ENCODE peak calls at places on chromosomes 7 and 10, in four cellular contexts. J, R, M and L are unnamed samples.

GRCh38 chr7:3955026-3955425 is 654.0 kb downstream of the SDK1 start:
- DNase-seq in J (no peak), M (no peak), R (no peak), L (no peak)

GRCh38 chr7:136247211-136247610 is 270.1 kb upstream of the MTPN start:
- DNase-seq in J (no peak), R (no peak), M (no peak), L (no peak)

GRCh38 chr7:20785211-20786048 is 1.3 kb downstream of the SP8 start:
- DNase-seq in J (no peak), R (no peak), M (no peak), L (no peak)

GRCh38 chr10:69398466-69398865 is 18.3 kb downstream of the TACR2 start:
- DNase-seq in R (no peak), M (no peak), J (no peak), L (no peak)

GRCh38 chr7:132451161-132451560 is 125.1 kb downstream of the PLXNA4 start:
- DNase-seq in R (no peak), M (no peak), J (no peak), L (no peak)

GRCh38 chr10:89235073-89235798 is 16.3 kb downstream of the LIPA start:
- DNase-seq in M (peak; percentile 76), R (no peak), J (peak; percentile 68), L (peak; percentile 28)

GRCh38 chr7:23811540-23811939 is 101.5 kb downstream of the STK31 start:
- DNase-seq in R (no peak), M (no peak), J (no peak), L (no peak)

GRCh38 chr7:33062023-33062781 is at the start of gene NT5C3A:
- DNase-seq in M (no peak), J (peak; percentile 22), R (peak; percentile 94), L (no peak)

GRCh38 chr7:155785536-155785935 is 26.7 kb downstream of the SHH start:
- DNase-seq in M (no peak), R (no peak), J (no peak), L (no peak)

GRCh38 chr7:2158331-2159175 is 74.2 kb downstream of the MAD1L1 start:
- DNase-seq in M (peak; percentile 41), R (peak; percentile 57), J (no peak), L (no peak)

GRCh38 chr7:11458736-11459483 is 373.1 kb downstream of the THSD7A start:
- DNase-seq in M (no peak), R (no peak), J (no peak), L (no peak)

GRCh38 chr10:12847361-12847975 is 154.0 kb downstream of the CCDC3 start:
- DNase-seq in R (no peak), J (no peak), M (no peak), L (no peak)

GRCh38 chr7:29609162-29610030 is 45.8 kb downstream of the PRR15 start:
- DNase-seq in J (no peak), R (no peak), M (no peak), L (no peak)

GRCh38 chr7:55498142-55498541 is 74.2 kb downstream of the VOPP1 start:
- DNase-seq in R (no peak), M (no peak), J (no peak), L (no peak)

GRCh38 chr7:98802088-98802780 is 67.6 kb downstream of the TMEM130 start:
- DNase-seq in M (no peak), R (no peak), J (peak; percentile 55), L (no peak)

GRCh38 chr7:30027065-30027456 is 559 bp upstream of the FKBP14 start:
- DNase-seq in R (no peak), M (no peak), J (no peak), L (no peak)

GRCh38 chr10:112299456-112299855 is 16.3 kb downstream of the TECTB start:
- DNase-seq in M (no peak), J (no peak), R (no peak), L (no peak)

GRCh38 chr7:27602766-27603165 is 59.9 kb downstream of the HIBADH start:
- DNase-seq in R (no peak), M (no peak), J (no peak), L (no peak)

GRCh38 chr10:34008641-34009040 is 674.2 kb upstream of the NRP1 start:
- DNase-seq in R (no peak), J (no peak), M (no peak), L (no peak)

GRCh38 chr7:27170936-27171635 is 3.0 kb downstream of the HOXA10 start:
- DNase-seq in R (peak; percentile 62), M (peak; percentile 16), J (peak; percentile 40), L (peak; percentile 14)

GRCh38 chr10:73209705-73210104 is 37.4 kb downstream of the DNAJC9 start:
- DNase-seq in M (no peak), R (no peak), J (no peak), L (no peak)

GRCh38 chr10:124626759-124627380 is 117.3 kb downstream of the FAM53B start:
- DNase-seq in J (no peak), M (no peak), R (peak; percentile 91), L (no peak)

GRCh38 chr7:74320645-74321178 is 31.5 kb downstream of the CLIP2 start:
- DNase-seq in J (no peak), R (no peak), M (no peak), L (no peak)

GRCh38 chr7:106618480-106618879 is 42.5 kb downstream of the CCDC71L start:
- DNase-seq in R (no peak), M (no peak), J (no peak), L (no peak)

GRCh38 chr10:17206210-17206709 is 4.8 kb upstream of the TRDMT1 start:
- DNase-seq in R (no peak), J (no peak), M (no peak), L (no peak)

GRCh38 chr7:85851571-85852193 is 664.8 kb upstream of the SEMA3D start:
- DNase-seq in M (no peak), J (no peak), R (no peak), L (no peak)

GRCh38 chr7:91632234-91632947 is 248.1 kb downstream of the MTERF1 start:
- DNase-seq in J (no peak), R (no peak), M (no peak), L (no peak)

GRCh38 chr10:27959093-27959715 is 39.7 kb downstream of the ODAD2 start:
- DNase-seq in M (no peak), R (no peak), J (no peak), L (no peak)

GRCh38 chr7:30238721-30239441 is 45.5 kb upstream of the ZNRF2 start:
- DNase-seq in R (no peak), J (peak; percentile 57), M (no peak), L (peak; percentile 35)

GRCh38 chr10:76012928-76013327 is 581.5 kb downstream of the LRMDA start:
- DNase-seq in J (no peak), R (no peak), M (no peak), L (no peak)

GRCh38 chr7:42734568-42734967 is 177.3 kb downstream of the C7orf25 start:
- DNase-seq in R (no peak), J (no peak), M (no peak), L (no peak)

GRCh38 chr7:69162931-69163330 is 435.3 kb upstream of the AUTS2 start:
- DNase-seq in M (no peak), J (no peak), R (no peak), L (no peak)

GRCh38 chr7:22001345-22002004 is 55.8 kb upstream of the CDCA7L start:
- DNase-seq in R (no peak), J (no peak), M (no peak), L (no peak)

GRCh38 chr10:95475827-95476481 is 85.2 kb downstream of the SORBS1 start:
- DNase-seq in R (no peak), M (no peak), J (no peak), L (no peak)

GRCh38 chr10:74337330-74338016 is 186.5 kb downstream of the ADK start:
- DNase-seq in M (no peak), R (no peak), J (no peak), L (no peak)

GRCh38 chr10:86730227-86730626 is 26.2 kb upstream of the BMPR1A start:
- DNase-seq in M (no peak), J (peak; percentile 58), R (no peak), L (no peak)

GRCh38 chr10:132397036-132397541 is at the start of gene PWWP2B:
- DNase-seq in M (peak; percentile 63), R (peak; percentile 94), J (no peak), L (no peak)

GRCh38 chr10:132142396-132143161 is 44.2 kb upstream of the DPYSL4 start:
- DNase-seq in M (peak; percentile 75), R (peak; percentile 80), J (no peak), L (no peak)

DNA sequence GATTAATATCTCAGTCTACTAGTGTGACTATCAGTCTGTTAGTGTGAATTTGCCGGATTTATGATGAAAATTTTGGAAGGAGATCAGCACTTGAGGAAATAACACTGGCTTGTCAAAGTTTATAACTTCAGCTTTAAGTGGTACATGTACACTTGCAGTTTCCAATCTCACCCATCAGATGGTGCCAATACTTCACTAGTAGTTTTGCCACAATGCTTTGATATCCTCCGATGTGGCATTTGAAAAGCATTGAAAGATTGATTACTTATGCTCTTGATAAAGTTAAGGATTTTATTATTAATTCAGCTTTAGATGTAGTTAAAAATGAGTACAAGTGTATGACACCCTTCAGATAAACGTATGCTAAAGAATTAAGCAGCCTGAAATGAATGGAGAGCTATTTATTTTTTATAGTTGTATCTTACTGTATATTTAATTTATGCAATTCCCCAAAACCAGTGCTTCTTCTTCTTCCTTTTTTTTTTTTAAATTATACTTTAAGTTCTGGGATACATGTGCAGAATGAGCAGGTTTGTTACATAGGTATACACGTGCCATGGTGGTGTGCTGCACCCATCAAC is 98.2 kb downstream of the ANLN start:
- DNase-seq in R (no peak), M (no peak), J (no peak), L (no peak)
- TF ChIP-seq CTCF in R (peak; percentile 32), M (peak; percentile 75), J (peak; percentile 32), L (no peak)

GRCh38 chr10:103564799-103565365 is 71.4 kb downstream of the NEURL1 start:
- DNase-seq in M (no peak), R (no peak), J (no peak), L (no peak)
- TF ChIP-seq CTCF in M (peak; percentile 52), R (no peak), J (peak; percentile 40), L (no peak)

GRCh38 chr7:130920122-130920521 is 186.1 kb upstream of the KLF14 start:
- DNase-seq in M (no peak), J (no peak), R (no peak), L (no peak)

GRCh38 chr7:130919316-130920103 is 185.5 kb upstream of the KLF14 start:
- DNase-seq in R (no peak), J (no peak), M (no peak), L (no peak)

GRCh38 chr7:130922206-130923112 is 188.5 kb upstream of the KLF14 start:
- DNase-seq in R (no peak), J (no peak), M (no peak), L (no peak)

GRCh38 chr7:130923930-130924329 is 189.9 kb upstream of the KLF14 start:
- DNase-seq in M (no peak), J (no peak), R (no peak), L (no peak)

GRCh38 chr7:130921391-130922180 is 187.6 kb upstream of the KLF14 start:
- DNase-seq in R (no peak), M (peak; percentile 77), J (peak; percentile 67), L (no peak)
- TF ChIP-seq CTCF in R (no peak), M (peak; percentile 10), J (no peak), L (no peak)

GRCh38 chr10:92640110-92640509 is 47.2 kb downstream of the KIF11 start:
- DNase-seq in R (no peak), M (no peak), J (no peak), L (no peak)
- TF ChIP-seq CTCF in R (no peak), M (no peak), J (no peak), L (no peak)

GRCh38 chr10:129877773-129878371 is 86.2 kb downstream of the EBF3 start:
- DNase-seq in J (no peak), M (no peak), R (no peak), L (no peak)
- TF ChIP-seq CTCF in J (peak; percentile 9), M (peak; percentile 25), R (no peak), L (no peak)